ENCODE peak calls at places on chromosomes 5 and 9, in four cellular contexts. W, T, Q and P are unnamed samples.

GRCh38 chr9:93071464-93071863 is 13.0 kb downstream of the SUSD3 start:
- DNase-seq in W (no peak), T (peak), Q (peak), P (peak)

GRCh38 chr9:136684799-136685198 is 2.5 kb downstream of the AGPAT2 start:
- DNase-seq in W (no peak), T (no peak), Q (no peak), P (no peak)

GRCh38 chr5:168992687-168993086 is 308.3 kb downstream of the SLIT3 start:
- DNase-seq in W (no peak), T (peak), Q (no peak), P (no peak)

GRCh38 chr9:38254756-38255155 is 137.7 kb upstream of the ALDH1B1 start:
- DNase-seq in W (no peak), T (no peak), Q (no peak), P (no peak)

GRCh38 chr5:33074548-33074947 is 363.4 kb downstream of the NPR3 start:
- DNase-seq in W (peak), T (no peak), Q (peak), P (peak)

GRCh38 chr5:139393497-139394122 is 1.3 kb downstream of the PROB1 start:
- DNase-seq in W (no peak), T (no peak), Q (no peak), P (no peak)

GRCh38 chr5:93162201-93162654 is 418.8 kb downstream of the NR2F1-AS1 start:
- DNase-seq in W (no peak), T (no peak), Q (peak), P (peak)

GRCh38 chr9:137006116-137007003 is 10.0 kb upstream of the CLIC3 start:
- DNase-seq in W (no peak), T (no peak), Q (no peak), P (no peak)

GRCh38 chr5:90843443-90843842 is 284.8 kb downstream of the ADGRV1 start:
- DNase-seq in W (no peak), T (no peak), Q (peak), P (peak)

GRCh38 chr9:13386935-13387667 is 107.6 kb upstream of the MPDZ start:
- DNase-seq in W (no peak), T (no peak), Q (no peak), P (peak)

GRCh38 chr9:110939573-110939972 is 98.7 kb downstream of the LPAR1 start:
- DNase-seq in W (no peak), T (no peak), Q (peak), P (no peak)

GRCh38 chr9:35749515-35750255 is 598 bp downstream of the RGP1 start:
- DNase-seq in W (no peak), T (peak), Q (peak), P (peak)

GRCh38 chr9:9574080-9574479 is 1038.7 kb downstream of the PTPRD start:
- DNase-seq in W (no peak), T (no peak), Q (no peak), P (no peak)

GRCh38 chr5:136808756-136809155 is 443.4 kb upstream of the TRPC7 start:
- DNase-seq in W (no peak), T (no peak), Q (no peak), P (no peak)

GRCh38 chr5:139745121-139745799 is 50.3 kb upstream of the PSD2 start:
- DNase-seq in W (no peak), T (peak), Q (peak), P (peak)

GRCh38 chr5:11596185-11596584 is 308.1 kb downstream of the CTNND2 start:
- DNase-seq in W (no peak), T (no peak), Q (peak), P (no peak)

GRCh38 chr5:171600736-171601265 is 181.4 kb downstream of the FGF18 start:
- DNase-seq in W (no peak), T (no peak), Q (no peak), P (no peak)

GRCh38 chr9:118059520-118060278 is 355.5 kb downstream of the TLR4 start:
- DNase-seq in W (no peak), T (peak), Q (peak), P (peak)

GRCh38 chr9:116543731-116544400 is 143.2 kb upstream of the TRIM32 start:
- DNase-seq in W (peak), T (no peak), Q (no peak), P (peak)

GRCh38 chr5:133256276-133256675 is 204.5 kb downstream of the HSPA4 start:
- DNase-seq in W (no peak), T (no peak), Q (no peak), P (no peak)

GRCh38 chr5:149211566-149211965 is 60.1 kb upstream of the AFAP1L1 start:
- DNase-seq in W (no peak), T (no peak), Q (no peak), P (peak)

GRCh38 chr9:132833451-132834130 is 44.5 kb downstream of the AK8 start:
- DNase-seq in W (no peak), T (no peak), Q (no peak), P (no peak)

GRCh38 chr5:141040093-141040762 is 10.9 kb upstream of the PCDHB1 start:
- DNase-seq in W (no peak), T (peak), Q (peak), P (no peak)

GRCh38 chr9:68473790-68474189 is 66.9 kb downstream of the TMEM252 start:
- DNase-seq in W (no peak), T (no peak), Q (no peak), P (no peak)

GRCh38 chr9:133998915-133999580 is 6.9 kb upstream of the VAV2 start:
- DNase-seq in W (no peak), T (no peak), Q (no peak), P (peak)